ENCODE peak calls at places on chromosomes 11 and 22, in nine cellular contexts. N, H, O, X, W, M, U, Z and G are unnamed samples.

GRCh38 chr22:45997077-45997774 is 20.3 kb upstream of the WNT7B start:
- DNase-seq in X (peak), N (peak), U (no peak), O (peak), M (peak), Z (peak), H (peak), W (peak), G (no peak)

GRCh38 chr11:14329702-14330101 is 29.3 kb downstream of the RRAS2 start:
- DNase-seq in M (no peak), H (no peak), W (no peak), X (no peak), N (no peak), U (no peak), Z (no peak), O (no peak), G (no peak)

GRCh38 chr11:117875397-117876048 is 935 bp downstream of the FXYD6 start:
- DNase-seq in O (no peak), U (no peak), M (no peak), W (no peak), Z (no peak), N (no peak), H (peak), X (no peak), G (peak)

GRCh38 chr11:86395061-86395551 is 20.4 kb downstream of the CCDC81 start:
- DNase-seq in O (no peak), H (no peak), Z (no peak), U (peak), X (peak), M (no peak), W (no peak), N (no peak), G (no peak)

GRCh38 chr11:123194308-123195181 is 503 bp downstream of the CLMP start:
- DNase-seq in U (peak), X (no peak), N (no peak), M (peak), Z (no peak), W (no peak), H (peak), O (no peak), G (no peak)

GRCh38 chr22:49057910-49058309 is 769.8 kb downstream of the BRD1 start:
- DNase-seq in H (peak), W (no peak), O (no peak), X (no peak), U (no peak), N (no peak), Z (no peak), M (no peak), G (no peak)

GRCh38 chr11:1870721-1871466 is 18.0 kb downstream of the LSP1 start:
- DNase-seq in M (no peak), O (peak), U (no peak), Z (no peak), N (peak), W (no peak), X (no peak), H (peak), G (no peak)

GRCh38 chr11:110903830-110904229 is 191.6 kb upstream of the ARHGAP20 start:
- DNase-seq in W (no peak), N (no peak), O (no peak), M (peak), Z (no peak), U (peak), X (peak), H (no peak), G (no peak)

GRCh38 chr22:19977296-19978243 is 36.0 kb upstream of the TXNRD2 start:
- DNase-seq in O (no peak), W (no peak), U (no peak), N (no peak), Z (no peak), M (no peak), X (no peak), H (no peak), G (no peak)

GRCh38 chr11:70721006-70721405 is 322.7 kb downstream of the CTTN start:
- DNase-seq in X (no peak), M (no peak), W (no peak), N (no peak), H (no peak), O (peak), Z (no peak), U (no peak), G (no peak)

GRCh38 chr11:36033082-36033751 is 89.4 kb downstream of the LDLRAD3 start:
- DNase-seq in N (no peak), W (no peak), U (peak), O (no peak), M (no peak), H (no peak), Z (no peak), X (no peak), G (no peak)

GRCh38 chr11:30000986-30001385 is 15.8 kb downstream of the KCNA4 start:
- DNase-seq in Z (no peak), W (no peak), N (no peak), H (no peak), M (no peak), X (no peak), O (no peak), U (no peak), G (no peak)

GRCh38 chr11:59267738-59268475 is 55.2 kb upstream of the MPEG1 start:
- DNase-seq in N (no peak), O (no peak), Z (no peak), M (peak), X (no peak), U (peak), H (no peak), W (no peak), G (no peak)

GRCh38 chr11:19952101-19952605 is 208.1 kb downstream of the DBX1 start:
- DNase-seq in X (no peak), N (no peak), M (no peak), H (no peak), Z (no peak), O (no peak), U (no peak), W (no peak), G (no peak)

GRCh38 chr11:86591631-86592030 is 80.8 kb downstream of the ME3 start:
- DNase-seq in N (no peak), H (no peak), O (no peak), W (no peak), M (no peak), X (peak), Z (no peak), U (no peak), G (no peak)

GRCh38 chr22:37998543-37998942 is 14.2 kb upstream of the SOX10 start:
- DNase-seq in M (no peak), U (no peak), X (no peak), N (no peak), O (no peak), H (no peak), W (no peak), Z (no peak), G (no peak)

GRCh38 chr11:66713746-66714480 is 15.1 kb downstream of the SPTBN2 start:
- DNase-seq in N (no peak), W (no peak), M (no peak), X (no peak), U (no peak), O (no peak), H (no peak), Z (no peak), G (no peak)

GRCh38 chr22:37681556-37682049 is 4.5 kb upstream of the NOL12 start:
- DNase-seq in O (peak), Z (peak), M (peak), H (peak), N (peak), U (peak), W (peak), X (peak), G (peak)

GRCh38 chr11:68022531-68022930 is 8.0 kb upstream of the NDUFS8 start:
- DNase-seq in O (no peak), W (no peak), H (no peak), U (no peak), N (no peak), Z (no peak), M (no peak), X (no peak), G (no peak)

GRCh38 chr11:68018730-68019190 is 8.6 kb downstream of the ALDH3B1 start:
- DNase-seq in W (no peak), N (no peak), O (no peak), U (no peak), X (no peak), H (no peak), M (no peak), Z (no peak), G (no peak)

GRCh38 chr11:68020575-68020974 is 9.9 kb upstream of the NDUFS8 start:
- DNase-seq in X (no peak), M (peak), O (peak), H (no peak), Z (no peak), N (no peak), W (no peak), U (peak), G (no peak)

GRCh38 chr11:68019486-68019885 is 9.4 kb downstream of the ALDH3B1 start:
- DNase-seq in W (no peak), O (no peak), U (no peak), N (no peak), Z (no peak), H (no peak), X (no peak), M (no peak), G (no peak)

DNA sequence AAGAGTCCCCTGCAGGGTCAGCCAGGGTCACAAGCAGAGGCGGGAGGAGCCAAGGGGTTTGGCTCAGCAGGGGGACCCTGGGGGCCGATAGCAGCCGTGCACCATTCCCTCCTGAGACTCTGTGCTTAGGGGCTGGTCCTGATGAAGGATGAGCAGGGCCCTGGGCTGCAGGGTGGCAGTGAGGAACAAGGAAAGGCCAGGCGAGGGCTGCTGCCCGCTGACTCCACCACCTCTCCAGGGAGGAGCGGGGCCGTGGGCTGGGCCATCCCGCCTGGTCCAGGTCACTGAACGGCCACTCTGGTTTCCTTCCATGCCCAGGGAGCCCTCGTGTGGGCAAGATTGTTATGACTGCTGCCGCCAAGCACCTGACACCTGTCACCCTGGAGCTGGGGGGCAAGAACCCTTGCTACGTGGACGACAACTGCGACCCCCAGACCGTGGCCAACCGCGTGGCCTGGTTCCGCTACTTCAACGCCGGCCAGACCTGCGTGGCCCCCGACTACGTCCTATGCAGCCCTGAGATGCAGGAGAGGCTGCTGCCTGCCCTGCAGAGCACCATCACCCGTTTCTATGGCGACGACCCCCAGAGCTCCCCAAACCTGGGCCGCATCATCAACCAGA is 9.2 kb upstream of the NDUFS8 start:
- DNase-seq in M (peak), W (peak), H (no peak), N (peak), O (peak), U (peak), X (no peak), Z (no peak), G (no peak)
- TF ChIP-seq CTCF in M (peak), W (peak), H (no peak), N (peak), O (peak), U (peak), X (peak), Z (no peak), G (no peak)

GRCh38 chr11:47468598-47469214 is 19.8 kb upstream of the RAPSN start:
- DNase-seq in U (no peak), Z (no peak), O (no peak), H (no peak), N (no peak), W (no peak), X (no peak), M (no peak), G (no peak)

GRCh38 chr11:47464479-47464878 is 15.5 kb upstream of the RAPSN start:
- DNase-seq in M (no peak), Z (no peak), N (no peak), O (no peak), H (peak), U (peak), X (peak), W (no peak), G (no peak)

GRCh38 chr11:47466201-47466600 is 17.3 kb upstream of the RAPSN start:
- DNase-seq in U (no peak), Z (no peak), M (no peak), X (no peak), N (no peak), O (no peak), H (no peak), W (no peak), G (no peak)

GRCh38 chr11:47467372-47467771 is 18.4 kb upstream of the RAPSN start:
- DNase-seq in Z (no peak), U (peak), M (no peak), X (no peak), H (peak), W (peak), O (no peak), N (peak), G (no peak)

DNA sequence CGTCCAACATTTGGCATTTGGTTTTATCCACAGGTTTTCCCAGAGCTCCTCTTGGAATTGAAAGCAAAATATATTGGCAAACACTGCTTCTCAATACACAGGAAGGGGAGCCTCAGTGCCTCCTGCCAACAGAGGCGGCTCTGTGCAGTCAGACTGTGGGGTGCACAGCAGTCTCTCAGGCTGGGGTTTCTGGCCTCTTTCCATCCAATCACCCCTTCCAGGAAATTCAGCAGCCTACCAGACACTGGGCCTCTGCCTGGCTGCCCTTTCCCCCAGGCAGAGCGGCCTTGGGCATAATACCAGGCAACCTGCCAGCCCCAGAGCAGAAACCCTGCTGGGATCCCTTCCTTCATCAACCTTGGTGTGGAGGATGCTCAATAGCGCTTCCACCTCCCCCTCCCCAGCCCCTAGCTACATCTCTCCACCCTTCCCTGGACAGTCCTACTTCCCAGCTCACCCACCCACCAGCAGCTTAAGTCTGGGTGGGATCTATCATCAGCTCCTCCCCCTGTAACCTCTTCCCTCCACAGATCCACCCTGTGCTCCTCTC is 17.8 kb upstream of the RAPSN start:
- DNase-seq in M (no peak), W (peak), U (peak), N (peak), Z (no peak), X (peak), H (peak), O (no peak), G (no peak)
- H3K27ac ChIP-seq in M (no peak), W (no peak), U (peak), N (peak), Z (peak), X (peak), H (peak), O (peak), G (no peak)

GRCh38 chr22:39421691-39422090 is 22.1 kb downstream of the TAB1 start:
- DNase-seq in O (no peak), H (no peak), M (no peak), Z (no peak), W (no peak), X (no peak), U (no peak), N (no peak), G (no peak)
- TF ChIP-seq CTCF in O (no peak), H (no peak), M (no peak), Z (no peak), W (no peak), X (no peak), U (no peak), N (no peak), G (no peak)

GRCh38 chr11:42913731-42914130 is 398.1 kb upstream of the API5 start:
- DNase-seq in N (no peak), H (no peak), X (no peak), W (no peak), M (no peak), Z (no peak), O (no peak), U (no peak), G (no peak)
- H3K27ac ChIP-seq in N (no peak), H (no peak), X (no peak), W (no peak), M (no peak), Z (no peak), O (no peak), U (no peak), G (no peak)

GRCh38 chr11:73729594-73730206 is 31.2 kb downstream of the RAB6A start:
- DNase-seq in N (no peak), M (peak), O (no peak), H (no peak), W (no peak), X (no peak), U (peak), Z (no peak), G (no peak)
- TF ChIP-seq CTCF in N (peak), M (peak), O (peak), H (no peak), W (no peak), X (peak), U (peak), Z (no peak), G (no peak)

GRCh38 chr22:44046485-44047141 is 22.5 kb downstream of the PARVB start:
- DNase-seq in M (no peak), W (no peak), O (no peak), H (no peak), Z (no peak), U (peak), X (no peak), N (no peak), G (no peak)
- H3K27ac ChIP-seq in M (no peak), W (no peak), O (no peak), H (no peak), Z (peak), U (no peak), X (no peak), N (no peak), G (no peak)